ENCODE peak calls at places on chromosomes 4 and X, in six cellular contexts. R, Q, M, P, E and H are unnamed samples.

GRCh38 chrX:1390621-1391369 is 1.1 kb downstream of the SLC25A6 start:
- DNase-seq in R (no peak), Q (no peak), M (no peak), P (no peak), E (no peak), H (no peak)

GRCh38 chr4:107156443-107156842 is 120.3 kb upstream of the DKK2 start:
- DNase-seq in R (no peak), Q (no peak), M (no peak), P (no peak), E (no peak), H (no peak)

GRCh38 chr4:622996-623913 is 2.1 kb upstream of the PDE6B start:
- DNase-seq in R (no peak), Q (no peak), M (no peak), P (no peak), E (no peak), H (no peak)

GRCh38 chr4:73019462-73020047 is 50.0 kb downstream of the COX18 start:
- DNase-seq in R (no peak), Q (no peak), M (peak; percentile 23), P (peak; percentile 17), E (peak; percentile 64), H (no peak)

GRCh38 chr4:7647932-7648812 is 213.4 kb upstream of the PSAPL1 start:
- DNase-seq in R (no peak), Q (no peak), M (peak; percentile 76), P (no peak), E (peak; percentile 40), H (no peak)

GRCh38 chr4:148196168-148196567 is 246.0 kb downstream of the NR3C2 start:
- DNase-seq in R (no peak), Q (no peak), M (no peak), P (no peak), E (no peak), H (no peak)

GRCh38 chr4:154984148-154984547 is 203.1 kb downstream of the RBM46 start:
- DNase-seq in R (peak; percentile 32), Q (no peak), M (no peak), P (no peak), E (no peak), H (no peak)

GRCh38 chr4:141347738-141348524 is 127.2 kb downstream of the ZNF330 start:
- DNase-seq in R (no peak), Q (no peak), M (no peak), P (no peak), E (no peak), H (no peak)

GRCh38 chr4:54986095-54986846 is 139.1 kb downstream of the KDR start:
- DNase-seq in R (no peak), Q (no peak), M (no peak), P (no peak), E (no peak), H (no peak)

GRCh38 chrX:137565921-137566745 is at the start of gene ZIC3:
- DNase-seq in R (no peak), Q (no peak), M (no peak), P (no peak), E (no peak), H (no peak)

GRCh38 chr4:69881173-69881773 is 21.3 kb upstream of the SULT1E1 start:
- DNase-seq in R (no peak), Q (no peak), M (peak; percentile 66), P (peak; percentile 2), E (peak; percentile 10), H (no peak)

GRCh38 chr4:146488495-146489174 is 33.1 kb downstream of the SLC10A7 start:
- DNase-seq in R (no peak), Q (no peak), M (no peak), P (no peak), E (no peak), H (no peak)

GRCh38 chr4:126778348-126778747 is 854.4 kb upstream of the INTU start:
- DNase-seq in R (no peak), Q (no peak), M (no peak), P (no peak), E (peak; percentile 64), H (no peak)
- TF ChIP-seq TAF1 in R (no peak), Q (no peak), M (no peak), P (no peak), E (no peak), H (no peak)

GRCh38 chrX:24024819-24025740 is 1.9 kb downstream of the KLHL15 start:
- DNase-seq in R (peak; percentile 43), Q (peak; percentile 27), M (peak; percentile 73), P (peak; percentile 67), E (peak; percentile 94), H (peak; percentile 59)
- TF ChIP-seq POLR2A in R (peak; percentile 95), Q (peak; percentile 48), M (peak; percentile 98), P (peak; percentile 87), E (peak; percentile 85), H (peak; percentile 89)

DNA sequence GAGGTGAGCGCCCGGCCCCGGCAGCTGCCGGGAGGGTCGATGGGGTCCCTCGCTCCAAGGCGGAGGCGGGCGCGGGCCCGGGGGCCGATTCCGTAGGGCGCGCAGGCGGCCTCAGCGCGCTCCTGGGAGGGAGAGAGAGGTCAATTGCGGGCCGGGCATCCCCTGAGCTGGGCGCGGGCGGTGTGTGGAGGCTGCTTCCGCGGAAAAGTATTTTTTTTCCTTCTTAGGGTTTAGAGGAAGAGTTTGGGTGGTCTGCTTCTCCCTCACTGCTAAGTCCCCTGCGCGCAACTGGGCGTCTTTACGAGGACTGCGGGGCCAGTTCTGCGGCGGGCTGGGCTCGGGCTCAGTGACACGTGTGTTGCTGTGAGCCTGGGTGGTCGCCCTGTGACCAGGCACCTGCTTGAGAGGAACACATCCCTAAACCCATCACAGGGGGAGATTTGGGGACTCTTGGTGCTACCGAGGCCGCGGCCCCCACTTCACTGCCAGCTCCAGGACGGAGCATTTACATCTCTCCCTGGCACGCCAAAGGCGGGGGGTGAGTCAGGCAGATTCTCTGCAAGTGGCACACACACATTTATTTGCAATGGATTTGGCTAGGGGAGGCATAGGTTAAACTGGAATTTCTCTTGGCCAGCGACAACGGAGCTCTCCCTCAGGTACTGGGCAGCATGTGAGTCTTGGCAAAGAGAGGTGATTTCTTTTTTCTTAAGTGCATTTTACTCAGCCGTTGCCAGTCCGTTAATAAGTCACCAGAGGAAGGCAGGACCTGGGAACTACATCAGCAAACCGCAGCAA is 151.2 kb upstream of the SLC4A4 start:
- DNase-seq in R (no peak), Q (no peak), M (no peak), P (no peak), E (no peak), H (no peak)
- TF ChIP-seq POLR2AphosphoS5 in R (no peak), Q (no peak), M (no peak), P (no peak), E (no peak), H (no peak)

GRCh38 chr4:105978684-105979296 is 83.5 kb downstream of the NPNT start:
- DNase-seq in R (no peak), Q (no peak), M (no peak), P (no peak), E (no peak), H (no peak)
- TF ChIP-seq TAF1 in R (no peak), Q (no peak), M (no peak), P (no peak), E (no peak), H (no peak)

DNA sequence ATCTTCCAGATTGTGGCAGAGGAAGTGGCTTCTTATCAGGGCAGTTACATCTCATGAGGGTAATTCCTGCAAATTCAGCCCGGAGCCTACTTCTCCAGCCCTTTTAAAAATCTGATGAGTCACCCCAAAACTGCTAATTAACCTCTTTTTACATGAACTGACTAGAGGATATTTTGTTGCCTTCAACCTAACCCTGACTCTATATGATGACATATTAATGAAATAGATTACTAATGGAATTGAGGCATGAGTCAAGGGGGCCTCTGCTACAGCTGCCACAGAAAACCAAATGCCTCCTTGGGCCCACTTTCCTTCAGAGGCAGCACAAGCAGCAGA is 72.5 kb downstream of the QRFPR start:
- DNase-seq in R (no peak), Q (no peak), M (no peak), P (no peak), E (no peak), H (no peak)
- TF ChIP-seq POLR2A in R (no peak), Q (no peak), M (no peak), P (no peak), E (no peak), H (no peak)